ENCODE peak calls at places on chromosome 18, in eight cellular contexts. P is right lobe of liver, C is heart left ventricle, X is HepG2, M is IMR-90, Y is GM12878, Z is K562, H is body of pancreas. G is an unnamed sample. For H3K4me1, the result is how much of the 10 kb centered on the place peaks cover.

GRCh38 chr18:35971661-35972196 is 750 bp upstream of the RMP24 start:
- ATAC-seq in Y (peak), X (peak), H (peak), M (peak), C (peak), P (peak), Z (peak), G (peak)

GRCh38 chr18:73850782-73851181 is 296.9 kb downstream of the FBXO15 start:
- ATAC-seq in Z (no peak), Y (no peak), H (no peak), C (no peak), X (no peak), M (no peak), P (no peak), G (no peak)

GRCh38 chr18:79934311-79935097 is 16.9 kb downstream of the SLC66A2 start:
- ATAC-seq in Y (no peak), Z (peak), H (peak), M (no peak), P (peak), X (peak), C (peak), G (peak)

GRCh38 chr18:58354791-58355190 is 274.1 kb downstream of the ALPK2 start:
- ATAC-seq in Y (no peak), X (no peak), H (no peak), C (no peak), M (no peak), Z (no peak), P (no peak), G (no peak)

GRCh38 chr18:78031589-78031988 is 781.9 kb downstream of the GALR1 start:
- ATAC-seq in Y (no peak), Z (no peak), P (no peak), X (no peak), H (no peak), M (no peak), C (no peak), G (no peak)

GRCh38 chr18:75455249-75456183 is 28.0 kb upstream of the SMIM21 start:
- ATAC-seq in X (peak), Z (no peak), M (peak), P (peak), H (peak), Y (no peak), C (peak), G (peak)

GRCh38 chr18:13427354-13427753 is 208.8 kb downstream of the LDLRAD4 start:
- ATAC-seq in Z (no peak), C (peak), M (no peak), X (no peak), H (no peak), P (peak), Y (no peak), G (peak)

GRCh38 chr18:33440011-33440383 is 524 bp downstream of the CCDC178 start:
- ATAC-seq in P (peak), C (peak), Y (peak), M (peak), H (peak), X (peak), Z (peak), G (peak)

GRCh38 chr18:14026199-14026598 is 106.0 kb downstream of the ZNF519 start:
- ATAC-seq in M (no peak), H (no peak), C (no peak), X (no peak), Y (no peak), Z (no peak), P (no peak), G (no peak)

GRCh38 chr18:13456736-13457271 is 238.2 kb downstream of the LDLRAD4 start:
- ATAC-seq in X (no peak), C (no peak), H (no peak), Y (no peak), Z (no peak), M (no peak), P (no peak), G (no peak)

GRCh38 chr18:78867131-78867530 is 112.5 kb upstream of the SALL3 start:
- ATAC-seq in P (no peak), Z (no peak), M (no peak), X (peak), H (no peak), C (no peak), Y (no peak), G (no peak)

GRCh38 chr18:46751882-46752281 is 5.0 kb downstream of the ST8SIA5 start:
- ATAC-seq in M (no peak), Z (no peak), Y (no peak), P (no peak), C (no peak), X (no peak), H (no peak), G (no peak)

GRCh38 chr18:80148316-80149199 is 39.5 kb downstream of the ADNP2 start:
- ATAC-seq in C (no peak), M (no peak), Y (no peak), Z (no peak), X (peak), P (peak), H (peak), G (no peak)

GRCh38 chr18:8685141-8685913 is 20.0 kb upstream of the MTCL1 start:
- ATAC-seq in Z (peak), Y (no peak), H (no peak), C (no peak), X (no peak), P (no peak), M (peak), G (no peak)

GRCh38 chr18:35588995-35589394 is 7.5 kb downstream of the GALNT1 start:
- ATAC-seq in C (no peak), P (no peak), Y (peak), H (no peak), Z (peak), M (no peak), X (peak), G (no peak)

GRCh38 chr18:58668897-58669296 is 2.4 kb upstream of the MALT1 start:
- ATAC-seq in P (no peak), Y (no peak), C (no peak), Z (no peak), H (no peak), X (no peak), M (no peak), G (no peak)

GRCh38 chr18:74436158-74436755 is 20.9 kb downstream of the DIPK1C start:
- ATAC-seq in X (no peak), Z (no peak), Y (no peak), C (peak), P (no peak), H (no peak), M (no peak), G (no peak)

GRCh38 chr18:78717766-78718150 is 261.9 kb upstream of the SALL3 start:
- ATAC-seq in H (no peak), X (no peak), P (no peak), M (no peak), C (no peak), Y (no peak), Z (no peak), G (no peak)

GRCh38 chr18:44986933-44987332 is 306.2 kb downstream of the SETBP1 start:
- ATAC-seq in Z (no peak), P (no peak), M (no peak), H (no peak), C (no peak), Y (no peak), X (no peak), G (no peak)

GRCh38 chr18:76670564-76671288 is 151.6 kb upstream of the ZNF236 start:
- ATAC-seq in P (no peak), Y (no peak), X (no peak), Z (no peak), C (no peak), H (no peak), M (no peak), G (peak)

GRCh38 chr18:74083071-74083954 is 64.3 kb downstream of the FBXO15 start:
- ATAC-seq in Z (no peak), C (no peak), H (no peak), Y (no peak), X (peak), M (peak), P (no peak), G (no peak)

GRCh38 chr18:75226301-75226955 is 15.8 kb downstream of the TSHZ1 start:
- ATAC-seq in X (peak), P (peak), Z (peak), H (peak), M (peak), Y (no peak), C (peak), G (no peak)

GRCh38 chr18:43805646-43806194 is 528.4 kb upstream of the SYT4 start:
- ATAC-seq in Y (no peak), C (no peak), H (no peak), Z (no peak), P (no peak), X (no peak), M (no peak), G (no peak)

GRCh38 chr18:9720327-9720726 is 12.2 kb downstream of the RAB31 start:
- ATAC-seq in H (no peak), P (no peak), C (no peak), X (no peak), Z (peak), Y (no peak), M (no peak), G (no peak)

GRCh38 chr18:64444819-64445218 is 295.9 kb upstream of the LINC00305 start:
- ATAC-seq in M (no peak), Z (no peak), H (no peak), Y (no peak), X (no peak), P (no peak), C (no peak), G (no peak)

GRCh38 chr18:8765692-8766463 is 60.5 kb downstream of the MTCL1 start:
- ATAC-seq in P (no peak), X (no peak), Y (no peak), C (peak), H (no peak), M (peak), Z (peak), G (peak)

GRCh38 chr18:61963705-61964104 is 70.9 kb upstream of the RNF152 start:
- ATAC-seq in C (no peak), Y (no peak), H (no peak), P (no peak), M (no peak), Z (no peak), X (no peak), G (no peak)

GRCh38 chr18:45464619-45465018 is 150.7 kb upstream of the SLC14A2 start:
- ATAC-seq in H (no peak), P (no peak), C (peak), X (no peak), M (no peak), Y (no peak), Z (no peak), G (no peak)

GRCh38 chr18:55406374-55407045 is 181.5 kb downstream of the TCF4 start:
- ATAC-seq in P (no peak), H (no peak), M (no peak), C (no peak), X (no peak), Z (no peak), Y (no peak), G (no peak)

GRCh38 chr18:46418657-46419260 is 238.3 kb downstream of the LOXHD1 start:
- ATAC-seq in H (no peak), Z (no peak), X (no peak), Y (peak), P (peak), M (no peak), C (peak), G (peak)

GRCh38 chr18:50644807-50645206 is 84.9 kb downstream of the MAPK4 start:
- ATAC-seq in C (no peak), H (no peak), M (no peak), X (peak), Z (peak), Y (peak), P (peak), G (no peak)

GRCh38 chr18:111292-112014 is 46.9 kb upstream of the USP14 start:
- ATAC-seq in H (peak), Y (peak), X (peak), M (peak), C (no peak), Z (peak), P (peak), G (no peak)
- TF ChIP-seq POLR2A in H (no peak), Y (peak), X (peak), M (no peak), C (no peak), Z (no peak), P (no peak), G (no peak)

GRCh38 chr18:48736861-48737260 is 198.0 kb downstream of the CTIF start:
- ATAC-seq in Z (no peak), C (no peak), M (no peak), H (no peak), X (no peak), P (no peak), Y (no peak), G (no peak)
- H3K4me1 ChIP-seq in Z (under half), C (half or more), M (under half), H (under half), X (under half), P (under half), Y (under half), G (under half)

GRCh38 chr18:5295981-5296705 is 617 bp upstream of the ZBTB14 start:
- ATAC-seq in C (peak), X (peak), H (peak), Y (peak), Z (peak), P (peak), M (peak), G (peak)
- TF ChIP-seq POLR2A in C (peak), X (peak), H (peak), Y (peak), Z (no peak), P (peak), M (peak), G (peak)

DNA sequence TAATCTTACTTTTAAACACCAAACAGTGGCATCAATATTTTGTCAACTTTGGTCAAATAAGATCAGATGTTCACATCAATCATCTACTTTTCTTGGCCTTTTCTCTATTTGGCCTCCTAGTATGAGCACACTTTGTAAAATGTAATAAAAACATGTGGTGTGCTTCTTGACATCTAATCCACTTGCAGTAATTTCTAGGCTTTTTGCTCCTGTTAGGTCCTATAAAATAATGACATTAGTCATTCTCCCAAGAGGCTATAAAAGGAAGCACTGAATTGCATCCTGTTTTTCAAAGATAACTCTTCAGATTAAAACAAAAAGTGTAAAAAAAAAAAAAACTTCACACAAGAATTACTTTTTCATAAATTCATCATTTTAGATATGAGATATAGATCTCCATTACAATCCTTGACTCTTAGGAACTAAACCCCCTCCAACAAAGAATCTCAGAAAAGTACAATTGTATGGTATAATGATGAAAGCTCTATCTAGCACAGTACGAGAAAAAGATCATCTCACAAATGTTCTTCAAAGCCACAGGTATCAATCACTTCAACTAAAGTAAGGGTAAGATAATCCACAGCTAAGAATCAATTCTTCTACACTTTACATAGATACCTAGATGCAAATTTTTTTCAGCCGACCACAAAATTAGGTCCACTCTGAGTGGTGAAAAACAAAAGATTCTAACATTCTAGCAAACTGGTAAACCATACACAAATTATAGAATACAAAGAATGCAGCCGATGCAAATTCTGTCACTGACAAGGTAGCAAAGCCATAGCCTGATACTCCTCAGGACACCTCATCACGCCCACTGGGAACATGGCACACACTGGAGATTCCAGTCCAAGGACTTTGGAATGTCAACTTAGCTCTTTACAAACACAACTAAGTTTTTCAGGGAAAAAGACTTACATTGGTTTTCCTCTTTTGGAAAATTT is 2.7 kb downstream of the BCL2 start:
- ATAC-seq in P (no peak), M (no peak), X (no peak), H (no peak), Y (peak), C (no peak), Z (no peak), G (no peak)
- H3K4me1 ChIP-seq in P (under half), M (under half), X (under half), H (under half), Y (under half), C (under half), Z (under half), G (half or more)

DNA sequence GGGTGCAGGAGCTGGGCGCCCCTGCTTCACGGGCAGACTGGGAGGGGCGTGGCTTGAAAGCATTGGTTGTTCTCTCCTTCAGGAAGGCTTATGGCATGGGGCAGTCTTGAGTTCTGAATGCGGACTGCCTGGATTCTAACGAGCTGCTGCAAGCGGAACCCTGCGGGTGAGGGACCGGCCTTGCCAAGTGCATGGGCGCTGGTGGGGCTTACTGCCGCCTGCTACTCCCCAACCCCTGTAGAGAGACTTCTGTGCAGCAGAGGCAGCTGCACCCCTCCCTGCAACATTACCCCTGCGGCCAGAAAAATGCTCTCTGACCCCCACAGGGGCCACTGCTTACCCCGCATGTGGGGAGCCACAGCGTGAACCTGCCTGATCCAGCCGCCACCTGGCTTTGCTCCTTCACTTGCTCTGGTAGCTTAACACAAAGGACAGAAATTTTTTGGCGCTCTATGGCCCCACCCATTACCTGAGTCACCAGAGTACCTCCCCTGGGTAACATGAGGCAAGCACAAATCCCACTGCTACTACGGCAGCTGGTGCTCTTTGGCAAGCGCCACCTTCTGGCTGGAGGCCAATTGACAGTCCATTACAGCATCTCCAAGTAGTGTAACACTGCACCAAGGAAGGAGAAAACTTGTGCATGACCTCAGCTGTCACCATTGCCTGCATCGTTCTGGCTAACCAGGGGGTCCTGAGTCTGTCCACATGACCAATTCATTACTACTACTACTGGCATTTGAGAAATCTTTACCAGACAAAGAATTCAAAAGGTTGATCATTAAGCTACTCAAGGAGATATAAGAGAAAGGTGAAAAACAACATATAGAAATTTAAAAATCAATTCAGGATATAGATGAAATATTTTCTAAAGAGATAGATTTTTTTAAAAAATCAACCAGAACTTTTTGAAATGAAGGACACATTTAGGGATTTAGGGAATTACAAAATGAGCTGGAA is 35.4 kb downstream of the MYL12B start:
- ATAC-seq in C (peak), Y (peak), M (peak), H (peak), Z (peak), X (peak), P (peak), G (peak)
- TF ChIP-seq POLR2A in C (no peak), Y (peak), M (no peak), H (peak), Z (peak), X (peak), P (peak), G (no peak)

GRCh38 chr18:59905686-59906091 is 5.9 kb downstream of the PMAIP1 start:
- ATAC-seq in X (no peak), Y (peak), C (no peak), Z (no peak), M (no peak), H (no peak), P (no peak), G (no peak)
- H3K4me1 ChIP-seq in X (under half), Y (under half), C (half or more), Z (under half), M (under half), H (under half), P (under half), G (under half)

GRCh38 chr18:48951448-48952286 is 902 bp upstream of the SMAD7 start:
- ATAC-seq in M (peak), C (peak), X (peak), Z (peak), H (peak), P (peak), Y (peak), G (peak)
- TF ChIP-seq POLR2A in M (peak), C (peak), X (no peak), Z (no peak), H (peak), P (peak), Y (peak), G (peak)

GRCh38 chr18:31683968-31684278 is 458 bp downstream of the B4GALT6 start:
- ATAC-seq in C (no peak), Z (no peak), M (no peak), Y (no peak), H (no peak), P (no peak), X (no peak), G (no peak)
- H3K4me1 ChIP-seq in C (under half), Z (under half), M (under half), Y (under half), H (under half), P (under half), X (under half), G (under half)

GRCh38 chr18:22346968-22347611 is 70.6 kb downstream of the CTAGE1 start:
- ATAC-seq in X (peak), C (peak), M (peak), P (peak), Z (peak), H (peak), Y (no peak), G (peak)

GRCh38 chr18:22346342-22346967 is 71.3 kb downstream of the CTAGE1 start:
- ATAC-seq in P (peak), Y (no peak), Z (no peak), M (peak), X (no peak), C (peak), H (no peak), G (no peak)

GRCh38 chr18:22349317-22349898 is 68.3 kb downstream of the CTAGE1 start:
- ATAC-seq in Z (no peak), X (no peak), P (no peak), C (peak), H (no peak), Y (no peak), M (no peak), G (no peak)

GRCh38 chr18:22348521-22349316 is 69.0 kb downstream of the CTAGE1 start:
- ATAC-seq in X (peak), Y (no peak), P (peak), Z (no peak), M (peak), C (peak), H (peak), G (peak)

DNA sequence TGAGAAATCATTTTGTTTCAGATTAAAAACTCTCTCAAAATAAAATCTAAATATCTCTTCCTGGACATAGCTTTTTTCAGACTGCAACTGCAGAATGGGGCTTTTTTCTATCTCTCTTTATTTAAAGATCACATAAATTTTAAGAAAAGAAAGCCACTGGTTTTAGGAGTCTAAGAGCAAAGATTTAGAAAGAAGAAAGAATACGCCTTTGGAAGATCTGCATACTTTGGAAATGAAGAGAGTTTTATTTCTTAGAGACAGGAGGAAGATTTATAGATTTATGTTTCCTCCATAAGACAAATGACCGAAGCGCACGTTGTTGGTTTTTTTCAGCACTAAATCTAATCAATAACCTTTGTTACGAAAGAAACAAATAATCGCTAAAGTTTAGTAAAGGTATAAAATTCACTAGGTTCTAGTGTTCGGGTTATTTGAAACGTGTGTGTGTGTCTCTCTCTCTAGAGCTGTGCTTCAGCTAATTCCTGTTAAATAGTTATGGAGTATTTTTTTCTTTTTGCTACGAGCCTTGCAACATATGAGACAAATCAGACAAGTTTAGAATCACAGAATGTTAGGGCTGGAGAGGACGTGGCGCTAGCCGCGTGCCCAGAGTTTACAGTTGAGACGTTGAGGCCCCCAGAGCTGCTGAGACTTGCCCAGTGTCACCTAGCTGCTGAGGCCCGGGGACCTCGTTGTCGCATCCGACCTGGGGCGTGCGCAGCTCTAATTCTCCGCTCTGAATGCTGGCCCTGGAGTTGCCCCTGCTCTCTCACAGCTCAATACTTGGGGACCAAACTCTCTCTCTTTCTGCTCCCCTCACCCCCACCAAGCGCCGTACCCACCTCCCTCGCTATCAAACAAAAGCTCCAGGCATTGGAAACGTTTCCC is 69.8 kb downstream of the CTAGE1 start:
- ATAC-seq in H (peak), P (peak), Z (no peak), Y (no peak), C (peak), X (peak), M (peak), G (peak)
- TF ChIP-seq POLR2A in H (no peak), P (no peak), Z (no peak), Y (no peak), C (no peak), X (no peak), M (no peak), G (no peak)